ENCODE peak calls at places on chromosome 7, in seven cellular contexts. X is HT1080; M is NCI-H2081; Y is non-pigmented ciliary epithelial cell; Q is stimulated activated naive CD4-positive, alpha-beta T cell; D is prostate gland; R is endothelial cell. E is an unnamed sample.

GRCh38 chr7:27933691-27934565 is 194.0 kb downstream of the TAX1BP1 start:
- DNase-seq in X (peak; percentile 68), M (peak; percentile 45), Y (no peak), Q (no peak), D (no peak), R (no peak), E (no peak)

GRCh38 chr7:131630427-131630826 is 74.0 kb upstream of the PODXL start:
- DNase-seq in X (peak; percentile 26), M (no peak), Y (no peak), Q (no peak), D (no peak), R (no peak), E (no peak)

GRCh38 chr7:25887266-25887665 is 264.7 kb upstream of the NFE2L3 start:
- DNase-seq in X (no peak), M (no peak), Y (no peak), Q (no peak), D (no peak), R (no peak), E (no peak)

GRCh38 chr7:77727936-77728701 is 31.9 kb downstream of the RSBN1L start:
- DNase-seq in X (no peak), M (peak; percentile 93), Y (no peak), Q (peak; percentile 31), D (no peak), R (peak; percentile 16), E (no peak)

GRCh38 chr7:123992913-123993518 is 39.9 kb downstream of the TMEM229A start:
- DNase-seq in X (no peak), M (no peak), Y (no peak), Q (no peak), D (no peak), R (no peak), E (no peak)

GRCh38 chr7:115363916-115364315 is 442.0 kb downstream of the MDFIC start:
- DNase-seq in X (no peak), M (no peak), Y (no peak), Q (no peak), D (no peak), R (no peak), E (no peak)

GRCh38 chr7:66146701-66147100 is 32.1 kb downstream of the CRCP start:
- DNase-seq in X (no peak), M (no peak), Y (no peak), Q (no peak), D (no peak), R (no peak), E (no peak)

GRCh38 chr7:7895004-7895650 is 73.5 kb upstream of the GLCCI1 start:
- DNase-seq in X (no peak), M (no peak), Y (no peak), Q (no peak), D (no peak), R (no peak), E (no peak)

GRCh38 chr7:135745702-135746312 is 2.8 kb downstream of the FAM180A start:
- DNase-seq in X (peak; percentile 97), M (peak; percentile 11), Y (peak; percentile 81), Q (no peak), D (no peak), R (no peak), E (no peak)

GRCh38 chr7:98078197-98078870 is 28.3 kb upstream of the LMTK2 start:
- DNase-seq in X (no peak), M (peak; percentile 77), Y (no peak), Q (no peak), D (no peak), R (no peak), E (no peak)

GRCh38 chr7:44367475-44368030 is 42.2 kb upstream of the CAMK2B start:
- DNase-seq in X (no peak), M (no peak), Y (no peak), Q (no peak), D (no peak), R (no peak), E (no peak)

GRCh38 chr7:133815677-133816210 is 311.4 kb upstream of the LRGUK start:
- DNase-seq in X (no peak), M (no peak), Y (peak; percentile 19), Q (no peak), D (no peak), R (no peak), E (no peak)

GRCh38 chr7:99340659-99341058 is 15.0 kb downstream of the ARPC1A start:
- DNase-seq in X (no peak), M (no peak), Y (no peak), Q (no peak), D (no peak), R (no peak), E (no peak)

GRCh38 chr7:139340808-139341057 is 404 bp upstream of the FMC1 start:
- DNase-seq in X (no peak), M (no peak), Y (no peak), Q (no peak), D (no peak), R (no peak), E (no peak)

GRCh38 chr7:21507627-21508343 is 35.1 kb upstream of the DNAH11 start:
- DNase-seq in X (peak; percentile 48), M (peak; percentile 17), Y (peak; percentile 1), Q (peak; percentile 16), D (peak; percentile 18), R (peak; percentile 50), E (no peak)

GRCh38 chr7:155358066-155358947 is 60.6 kb downstream of the INSIG1 start:
- DNase-seq in X (no peak), M (no peak), Y (no peak), Q (no peak), D (no peak), R (no peak), E (no peak)

GRCh38 chr7:105454058-105454739 is 65.5 kb upstream of the SRPK2 start:
- DNase-seq in X (peak; percentile 11), M (no peak), Y (peak; percentile 69), Q (no peak), D (no peak), R (no peak), E (no peak)

GRCh38 chr7:153523320-153524015 is 528.7 kb upstream of the DPP6 start:
- DNase-seq in X (no peak), M (no peak), Y (no peak), Q (no peak), D (no peak), R (no peak), E (no peak)

GRCh38 chr7:131110294-131111080 is 217.2 kb upstream of the MKLN1 start:
- DNase-seq in X (peak; percentile 54), M (peak; percentile 38), Y (no peak), Q (no peak), D (peak; percentile 42), R (no peak), E (no peak)

GRCh38 chr7:38054199-38054598 is 123.8 kb upstream of the STARD3NL start:
- DNase-seq in X (no peak), M (no peak), Y (no peak), Q (no peak), D (no peak), R (no peak), E (no peak)

GRCh38 chr7:71829499-71829898 is 582.6 kb downstream of the CALN1 start:
- DNase-seq in X (no peak), M (no peak), Y (no peak), Q (no peak), D (no peak), R (no peak), E (no peak)

GRCh38 chr7:3439333-3440030 is 138.4 kb downstream of the SDK1 start:
- DNase-seq in X (peak; percentile 94), M (no peak), Y (peak; percentile 92), Q (no peak), D (no peak), R (no peak), E (no peak)

GRCh38 chr7:8314566-8314965 is 52.6 kb upstream of the ICA1 start:
- DNase-seq in X (no peak), M (no peak), Y (no peak), Q (no peak), D (no peak), R (no peak), E (no peak)

GRCh38 chr7:75559355-75559986 is 67.4 kb downstream of the SPDYE5 start:
- DNase-seq in X (no peak), M (no peak), Y (peak; percentile 59), Q (no peak), D (no peak), R (no peak), E (no peak)

GRCh38 chr7:150801946-150802771 is 1.6 kb downstream of the TMEM176A start:
- DNase-seq in X (no peak), M (peak; percentile 86), Y (no peak), Q (no peak), D (no peak), R (no peak), E (no peak)

GRCh38 chr7:37853468-37853867 is 5.1 kb downstream of the NME8 start:
- DNase-seq in X (no peak), M (no peak), Y (no peak), Q (no peak), D (no peak), R (peak; percentile 28), E (no peak)

GRCh38 chr7:77791336-77791735 is 6.9 kb downstream of the TMEM60 start:
- DNase-seq in X (no peak), M (peak; percentile 59), Y (no peak), Q (no peak), D (peak; percentile 34), R (no peak), E (no peak)

GRCh38 chr7:106462365-106462859 is 177.6 kb upstream of the NAMPT start:
- DNase-seq in X (peak; percentile 67), M (peak; percentile 20), Y (no peak), Q (peak; percentile 18), D (no peak), R (no peak), E (no peak)

GRCh38 chr7:151552352-151553028 is 32.8 kb upstream of the RHEB start:
- DNase-seq in X (no peak), M (peak; percentile 77), Y (no peak), Q (no peak), D (peak; percentile 89), R (no peak), E (peak; percentile 37)

GRCh38 chr7:144038887-144039286 is 9.9 kb upstream of the OR2A5 start:
- DNase-seq in X (no peak), M (no peak), Y (no peak), Q (no peak), D (no peak), R (no peak), E (no peak)

E was measured in NK-92 treated with Interleukin-12 subunit alpha and Interleukin-12 subunit beta, amount 100 ng/mL, for 24 hours.